ENCODE peak calls at places on chromosomes 4 and X, in five cellular contexts. One of them, this sample, is unnamed.
A peak's percentile ranks its signal among the peaks of the same experiment; 100 is the strongest.

GRCh38 chrX:13893826-13894225 is 76.9 kb upstream of the GPM6B start:
- DNase-seq in activated CD8-positive, alpha-beta memory T cell treated with anti-CD3 and anti-CD28 coated beads for 1 hour: no peak
- DNase-seq in activated T-helper 9 cell treated with anti-CD3 and anti-CD28 coated beads, Interleukin-2, amount 50 U/mL, for 16 hours: no peak
- DNase-seq in HEK293T: no peak
- DNase-seq in ascending aorta: no peak
- DNase-seq in this sample: no peak

GRCh38 chr4:56641494-56642051 is 39.5 kb downstream of the HOPX start:
- DNase-seq in activated T-helper 9 cell treated with anti-CD3 and anti-CD28 coated beads, Interleukin-2, amount 50 U/mL, for 16 hours: no peak
- DNase-seq in activated CD8-positive, alpha-beta memory T cell treated with anti-CD3 and anti-CD28 coated beads for 1 hour: no peak
- DNase-seq in ascending aorta: no peak
- DNase-seq in HEK293T: no peak
- DNase-seq in this sample: no peak

GRCh38 chr4:4761128-4761991 is 98.1 kb upstream of the MSX1 start:
- DNase-seq in HEK293T: peak; percentile 35
- DNase-seq in ascending aorta: no peak
- DNase-seq in activated CD8-positive, alpha-beta memory T cell treated with anti-CD3 and anti-CD28 coated beads for 1 hour: no peak
- DNase-seq in activated T-helper 9 cell treated with anti-CD3 and anti-CD28 coated beads, Interleukin-2, amount 50 U/mL, for 16 hours: no peak
- DNase-seq in this sample: no peak

GRCh38 chrX:43815209-43815608 is 67.0 kb downstream of the MAOB start:
- DNase-seq in activated T-helper 9 cell treated with anti-CD3 and anti-CD28 coated beads, Interleukin-2, amount 50 U/mL, for 16 hours: no peak
- DNase-seq in activated CD8-positive, alpha-beta memory T cell treated with anti-CD3 and anti-CD28 coated beads for 1 hour: no peak
- DNase-seq in HEK293T: no peak
- DNase-seq in ascending aorta: no peak
- DNase-seq in this sample: no peak

GRCh38 chr4:106585920-106586349 is 217.4 kb upstream of the GIMD1 start:
- DNase-seq in ascending aorta: no peak
- DNase-seq in activated CD8-positive, alpha-beta memory T cell treated with anti-CD3 and anti-CD28 coated beads for 1 hour: no peak
- DNase-seq in activated T-helper 9 cell treated with anti-CD3 and anti-CD28 coated beads, Interleukin-2, amount 50 U/mL, for 16 hours: no peak
- DNase-seq in HEK293T: no peak
- DNase-seq in this sample: no peak

GRCh38 chr4:8201341-8201781 is 2.3 kb downstream of the SH3TC1 start:
- DNase-seq in activated CD8-positive, alpha-beta memory T cell treated with anti-CD3 and anti-CD28 coated beads for 1 hour: no peak
- DNase-seq in HEK293T: no peak
- DNase-seq in activated T-helper 9 cell treated with anti-CD3 and anti-CD28 coated beads, Interleukin-2, amount 50 U/mL, for 16 hours: peak; percentile 22
- DNase-seq in ascending aorta: no peak
- DNase-seq in this sample: no peak

GRCh38 chr4:95638920-95639501 is 90.2 kb upstream of the UNC5C start:
- DNase-seq in HEK293T: no peak
- DNase-seq in activated T-helper 9 cell treated with anti-CD3 and anti-CD28 coated beads, Interleukin-2, amount 50 U/mL, for 16 hours: no peak
- DNase-seq in activated CD8-positive, alpha-beta memory T cell treated with anti-CD3 and anti-CD28 coated beads for 1 hour: no peak
- DNase-seq in ascending aorta: no peak
- DNase-seq in this sample: no peak

GRCh38 chr4:1871471-1872021 is 353 bp downstream of the NSD2 start:
- DNase-seq in activated T-helper 9 cell treated with anti-CD3 and anti-CD28 coated beads, Interleukin-2, amount 50 U/mL, for 16 hours: no peak
- DNase-seq in activated CD8-positive, alpha-beta memory T cell treated with anti-CD3 and anti-CD28 coated beads for 1 hour: no peak
- DNase-seq in ascending aorta: no peak
- DNase-seq in HEK293T: peak; percentile 56
- DNase-seq in this sample: no peak

GRCh38 chr4:2142630-2143427 is 83.7 kb downstream of the NAT8L start:
- DNase-seq in activated T-helper 9 cell treated with anti-CD3 and anti-CD28 coated beads, Interleukin-2, amount 50 U/mL, for 16 hours: no peak
- DNase-seq in HEK293T: no peak
- DNase-seq in ascending aorta: no peak
- DNase-seq in activated CD8-positive, alpha-beta memory T cell treated with anti-CD3 and anti-CD28 coated beads for 1 hour: no peak
- DNase-seq in this sample: no peak

GRCh38 chr4:13797061-13797460 is 169.5 kb upstream of the BOD1L1 start:
- DNase-seq in ascending aorta: no peak
- DNase-seq in activated T-helper 9 cell treated with anti-CD3 and anti-CD28 coated beads, Interleukin-2, amount 50 U/mL, for 16 hours: no peak
- DNase-seq in activated CD8-positive, alpha-beta memory T cell treated with anti-CD3 and anti-CD28 coated beads for 1 hour: no peak
- DNase-seq in HEK293T: no peak
- DNase-seq in this sample: no peak

GRCh38 chr4:7721984-7722551 is 217.6 kb downstream of the AFAP1 start:
- DNase-seq in activated T-helper 9 cell treated with anti-CD3 and anti-CD28 coated beads, Interleukin-2, amount 50 U/mL, for 16 hours: no peak
- DNase-seq in HEK293T: peak; percentile 44
- DNase-seq in ascending aorta: no peak
- DNase-seq in activated CD8-positive, alpha-beta memory T cell treated with anti-CD3 and anti-CD28 coated beads for 1 hour: no peak
- DNase-seq in this sample: no peak

This sample was measured in small intestine.